ENCODE peak calls at places on chromosomes 16 and 17, in eight cellular contexts. W, P, S, F, C, H, Y and B are unnamed samples.

GRCh38 chr16:13018026-13018425 is 116.6 kb downstream of the SHISA9 start:
- DNase-seq in W (no peak), P (no peak), S (no peak), F (no peak), C (no peak), H (no peak), Y (no peak), B (no peak)

GRCh38 chr17:66542183-66542966 is 240.0 kb downstream of the PRKCA start:
- DNase-seq in W (peak; percentile 53), P (no peak), S (no peak), F (no peak), C (peak; percentile 69), H (no peak), Y (no peak), B (peak; percentile 99)

GRCh38 chr17:44531019-44531418 is 26.3 kb upstream of the FZD2 start:
- DNase-seq in W (no peak), P (no peak), S (no peak), F (no peak), C (no peak), H (no peak), Y (no peak), B (no peak)

GRCh38 chr16:71927383-71927782 is 32.1 kb downstream of the IST1 start:
- DNase-seq in W (peak; percentile 90), P (no peak), S (no peak), F (no peak), C (peak; percentile 94), H (peak; percentile 23), Y (peak; percentile 45), B (peak; percentile 11)

GRCh38 chr16:57882797-57883196 is 80.5 kb upstream of the KIFC3 start:
- DNase-seq in W (peak; percentile 31), P (no peak), S (no peak), F (no peak), C (no peak), H (no peak), Y (no peak), B (no peak)

GRCh38 chr17:79696159-79696982 is 34.4 kb upstream of the ENPP7 start:
- DNase-seq in W (no peak), P (no peak), S (no peak), F (no peak), C (peak; percentile 10), H (no peak), Y (no peak), B (no peak)

GRCh38 chr16:19168173-19169080 is at the start of gene SYT17:
- DNase-seq in W (no peak), P (no peak), S (peak; percentile 99), F (no peak), C (no peak), H (no peak), Y (peak; percentile 19), B (no peak)

GRCh38 chr16:19861069-19861468 is 23.6 kb downstream of the GPRC5B start:
- DNase-seq in W (no peak), P (no peak), S (no peak), F (no peak), C (no peak), H (no peak), Y (no peak), B (no peak)

GRCh38 chr17:6420173-6420641 is 14.7 kb downstream of the AIPL1 start:
- DNase-seq in W (peak; percentile 1), P (no peak), S (peak; percentile 28), F (no peak), C (peak; percentile 44), H (no peak), Y (no peak), B (no peak)

GRCh38 chr17:17778308-17779014 is 58.3 kb downstream of the SREBF1 start:
- DNase-seq in W (peak; percentile 81), P (no peak), S (no peak), F (no peak), C (no peak), H (peak; percentile 82), Y (peak; percentile 84), B (no peak)

GRCh38 chr16:59252317-59252716 is 518.2 kb upstream of the GOT2 start:
- DNase-seq in W (no peak), P (no peak), S (no peak), F (no peak), C (no peak), H (no peak), Y (no peak), B (no peak)

GRCh38 chr16:11245988-11246387 is 10.0 kb downstream of the SOCS1 start:
- DNase-seq in W (no peak), P (peak; percentile 39), S (no peak), F (no peak), C (no peak), H (no peak), Y (no peak), B (no peak)

GRCh38 chr17:50274142-50274944 is at the start of gene TMEM92:
- DNase-seq in W (no peak), P (no peak), S (peak; percentile 16), F (no peak), C (peak; percentile 64), H (no peak), Y (no peak), B (no peak)

GRCh38 chr17:49723423-49723822 is 15.7 kb upstream of the SLC35B1 start:
- DNase-seq in W (no peak), P (no peak), S (no peak), F (no peak), C (no peak), H (no peak), Y (peak; percentile 83), B (no peak)

GRCh38 chr17:62688398-62689140 is 61.1 kb downstream of the MRC2 start:
- DNase-seq in W (no peak), P (no peak), S (no peak), F (no peak), C (peak; percentile 54), H (no peak), Y (no peak), B (no peak)

GRCh38 chr16:25210758-25211157 is 6.0 kb upstream of the AQP8 start:
- DNase-seq in W (peak; percentile 83), P (no peak), S (no peak), F (no peak), C (peak; percentile 65), H (no peak), Y (no peak), B (no peak)

GRCh38 chr17:82247175-82247823 is 18.5 kb downstream of the SLC16A3 start:
- DNase-seq in W (no peak), P (no peak), S (no peak), F (no peak), C (no peak), H (no peak), Y (no peak), B (no peak)

GRCh38 chr17:20009302-20010098 is at the start of gene SPECC1:
- DNase-seq in W (peak; percentile 43), P (peak; percentile 83), S (peak; percentile 94), F (peak; percentile 72), C (peak; percentile 76), H (no peak), Y (peak; percentile 84), B (peak; percentile 55)

GRCh38 chr17:33874617-33875060 is 380.4 kb upstream of the CCL2 start:
- DNase-seq in W (no peak), P (no peak), S (no peak), F (no peak), C (peak; percentile 51), H (no peak), Y (no peak), B (no peak)

GRCh38 chr17:65064452-65065019 is 8.0 kb upstream of the GNA13 start:
- DNase-seq in W (peak; percentile 88), P (no peak), S (peak; percentile 71), F (no peak), C (peak; percentile 95), H (no peak), Y (no peak), B (no peak)

GRCh38 chr17:19357351-19358140 is 5.0 kb downstream of the B9D1 start:
- DNase-seq in W (no peak), P (no peak), S (no peak), F (no peak), C (no peak), H (no peak), Y (no peak), B (no peak)

GRCh38 chr16:86379505-86379846 is 130.9 kb upstream of the FOXF1 start:
- DNase-seq in W (no peak), P (no peak), S (no peak), F (no peak), C (no peak), H (no peak), Y (no peak), B (no peak)

GRCh38 chr16:66299349-66299748 is 67.1 kb upstream of the CDH5 start:
- DNase-seq in W (no peak), P (no peak), S (no peak), F (no peak), C (no peak), H (no peak), Y (no peak), B (peak; percentile 39)